ENCODE peak calls at places on chromosomes 7 and 10, in four cellular contexts. O, Q, X and W are unnamed samples.
A peak's percentile ranks its signal among the peaks of the same experiment; 100 is the strongest.

GRCh38 chr7:1800876-1801275 is 130.8 kb downstream of the ELFN1 start:
- DNase-seq in O (no peak), Q (no peak), X (no peak), W (no peak)

GRCh38 chr7:34061175-34061574 is 155.8 kb downstream of the BMPER start:
- DNase-seq in O (no peak), Q (no peak), X (no peak), W (no peak)

GRCh38 chr7:113936982-113937381 is 18.2 kb upstream of the PPP1R3A start:
- DNase-seq in O (no peak), Q (no peak), X (no peak), W (no peak)

GRCh38 chr10:24851595-24851994 is 100.8 kb downstream of the PRTFDC1 start:
- DNase-seq in O (no peak), Q (no peak), X (no peak), W (no peak)

GRCh38 chr10:33186150-33186549 is 148.3 kb downstream of the NRP1 start:
- DNase-seq in O (no peak), Q (no peak), X (no peak), W (no peak)

GRCh38 chr10:63683223-63683622 is 162.0 kb downstream of the REEP3 start:
- DNase-seq in O (no peak), Q (no peak), X (no peak), W (no peak)

GRCh38 chr10:120818301-120818700 is 32.9 kb upstream of the WDR11 start:
- DNase-seq in O (no peak), Q (no peak), X (no peak), W (no peak)

GRCh38 chr7:93117852-93118530 is at the start of gene SAMD9:
- DNase-seq in O (no peak), Q (peak; percentile 56), X (peak; percentile 70), W (no peak)